ENCODE peak calls at places on chromosomes 11 and 22, in seven cellular contexts. Z, B, I, O, W, M and R are unnamed samples.

GRCh38 chr11:117750357-117750756 is 46.7 kb downstream of the DSCAML1 start:
- DNase-seq in O (no peak), W (no peak), M (no peak), I (no peak), Z (no peak), B (peak), R (no peak)

GRCh38 chr11:13881176-13881680 is 81.3 kb upstream of the SPON1 start:
- DNase-seq in Z (no peak), O (no peak), M (no peak), I (no peak), W (no peak), B (no peak), R (no peak)

GRCh38 chr11:5605849-5606248 is 9.4 kb downstream of the TRIM6 start:
- DNase-seq in Z (no peak), I (no peak), W (peak), O (no peak), M (peak), B (no peak), R (no peak)

GRCh38 chr11:93476796-93477195 is 66.4 kb downstream of the SMCO4 start:
- DNase-seq in M (no peak), O (no peak), W (no peak), Z (no peak), B (no peak), I (no peak), R (no peak)

GRCh38 chr11:12259956-12260355 is 117.4 kb upstream of the PARVA start:
- DNase-seq in M (no peak), B (no peak), I (no peak), O (no peak), W (no peak), Z (no peak), R (no peak)

GRCh38 chr11:9849384-9849783 is 185.5 kb downstream of the SWAP70 start:
- DNase-seq in Z (no peak), M (no peak), I (no peak), O (no peak), W (no peak), B (no peak), R (peak)

GRCh38 chr22:36246718-36247117 is 6.2 kb upstream of the APOL1 start:
- DNase-seq in B (no peak), O (no peak), Z (no peak), I (no peak), M (no peak), W (no peak), R (no peak)

GRCh38 chr11:73944085-73944484 is 6.7 kb upstream of the DNAJB13 start:
- DNase-seq in M (no peak), O (no peak), B (no peak), Z (no peak), I (no peak), W (no peak), R (no peak)

GRCh38 chr11:132563050-132563449 is 969.3 kb downstream of the OPCML start:
- DNase-seq in O (no peak), M (no peak), B (no peak), W (no peak), Z (no peak), I (no peak), R (no peak)

GRCh38 chr22:35111244-35111643 is 45.3 kb downstream of the ISX start:
- DNase-seq in M (no peak), Z (no peak), I (no peak), O (no peak), W (no peak), B (no peak), R (no peak)

GRCh38 chr11:2988361-2988762 is 3.8 kb downstream of the NAP1L4 start:
- DNase-seq in I (no peak), O (peak), W (no peak), Z (no peak), B (no peak), M (no peak), R (no peak)

GRCh38 chr11:2990617-2991476 is 1.3 kb downstream of the NAP1L4 start:
- DNase-seq in B (peak), I (no peak), W (peak), Z (no peak), O (peak), M (no peak), R (peak)

GRCh38 chr11:2988996-2989395 is 3.1 kb downstream of the NAP1L4 start:
- DNase-seq in M (no peak), W (no peak), I (no peak), B (no peak), O (peak), Z (no peak), R (no peak)

GRCh38 chr11:2989551-2989950 is 2.6 kb downstream of the NAP1L4 start:
- DNase-seq in O (peak), W (no peak), M (no peak), Z (no peak), I (no peak), B (no peak), R (no peak)

GRCh38 chr11:2987881-2988280 is 4.2 kb downstream of the NAP1L4 start:
- DNase-seq in Z (no peak), W (no peak), B (no peak), O (peak), I (no peak), M (no peak), R (no peak)
- H3K4me3 ChIP-seq in Z (no peak), W (no peak), B (no peak), O (peak), I (peak), M (no peak), R (peak)

DNA sequence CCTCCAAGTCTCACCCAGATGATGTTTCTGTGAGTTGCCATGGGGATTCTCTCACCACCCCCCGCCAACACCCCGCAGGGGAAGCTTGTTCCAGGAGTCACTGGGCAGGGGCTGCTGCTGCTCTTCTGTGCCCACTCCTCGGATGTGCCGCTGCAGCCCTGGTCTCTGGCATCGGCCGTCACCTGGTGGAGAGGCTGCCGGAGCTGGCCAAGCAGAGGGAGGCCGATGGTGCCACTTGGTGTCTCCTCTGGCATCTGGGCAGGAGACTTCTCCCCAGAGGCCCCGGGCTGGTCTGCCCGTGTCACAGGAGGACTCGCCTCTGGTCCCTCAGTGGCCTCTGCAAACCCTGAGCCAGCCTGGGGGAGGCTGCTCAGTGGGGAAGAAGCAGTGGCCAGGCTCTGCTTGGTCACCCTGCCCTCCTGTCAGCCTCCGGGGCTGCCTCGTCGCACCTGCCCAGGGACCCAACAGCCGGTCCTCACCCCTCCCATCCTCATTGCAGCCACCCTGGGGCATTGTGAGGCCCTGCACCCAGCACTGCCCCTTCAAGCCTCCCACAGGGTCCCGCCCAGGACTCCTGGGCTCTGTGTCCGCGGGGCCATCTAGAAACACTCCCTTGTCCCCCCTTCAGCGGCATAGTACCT is 420 bp upstream of the ADORA2A start:
- DNase-seq in O (no peak), B (no peak), M (no peak), W (peak), I (no peak), Z (no peak), R (no peak)
- H3K4me3 ChIP-seq in O (peak), B (peak), M (no peak), W (peak), I (no peak), Z (no peak), R (no peak)

DNA sequence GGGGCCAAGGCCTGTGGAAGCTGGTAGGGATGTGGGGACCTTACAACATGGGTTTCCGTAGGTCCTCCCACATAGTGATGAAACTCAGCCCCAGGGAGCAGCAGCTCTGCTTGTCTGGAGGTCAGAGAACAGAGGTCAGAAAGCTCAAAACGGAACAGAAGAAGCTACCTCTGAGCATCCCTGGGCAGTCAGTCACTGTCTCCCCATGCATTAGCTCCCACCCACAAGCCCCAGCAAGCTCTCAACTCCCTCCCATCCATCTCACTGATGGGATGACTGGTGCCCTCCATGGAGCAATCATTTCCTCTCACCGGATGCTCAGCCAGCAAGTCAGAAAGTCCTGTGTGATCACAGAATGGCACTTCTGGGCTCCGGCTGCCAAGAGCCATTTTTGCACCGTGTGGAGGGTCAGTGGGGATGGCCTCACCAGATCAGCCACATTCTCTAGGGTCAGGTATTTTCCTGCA is 1.9 kb downstream of the TPP1 start:
- DNase-seq in O (no peak), W (no peak), M (no peak), B (no peak), Z (no peak), I (no peak), R (peak)
- H3K4me3 ChIP-seq in O (no peak), W (no peak), M (peak), B (peak), Z (no peak), I (peak), R (peak)

GRCh38 chr11:120098503-120099054 is 39.3 kb downstream of the TRIM29 start:
- DNase-seq in W (no peak), B (no peak), I (peak), Z (no peak), O (no peak), M (no peak), R (no peak)

GRCh38 chr11:120096326-120096725 is 41.6 kb downstream of the TRIM29 start:
- DNase-seq in M (no peak), Z (no peak), O (no peak), I (peak), W (no peak), B (no peak), R (no peak)

GRCh38 chr11:120095516-120095915 is 42.4 kb downstream of the TRIM29 start:
- DNase-seq in W (no peak), Z (no peak), B (no peak), I (no peak), M (no peak), O (no peak), R (no peak)

GRCh38 chr11:120097721-120098385 is 40.1 kb downstream of the TRIM29 start:
- DNase-seq in I (peak), B (no peak), O (no peak), M (no peak), W (no peak), Z (no peak), R (no peak)

GRCh38 chr11:120096756-120097191 is 41.1 kb downstream of the TRIM29 start:
- DNase-seq in M (no peak), O (no peak), W (no peak), Z (no peak), B (no peak), I (peak), R (no peak)
- H3K4me3 ChIP-seq in M (no peak), O (no peak), W (no peak), Z (no peak), B (no peak), I (no peak), R (no peak)

GRCh38 chr11:128902515-128903066 is 11.4 kb downstream of the KCNJ5 start:
- DNase-seq in W (no peak), Z (no peak), I (no peak), B (no peak), O (no peak), M (no peak), R (no peak)
- H3K4me3 ChIP-seq in W (no peak), Z (no peak), I (no peak), B (no peak), O (no peak), M (no peak), R (no peak)

DNA sequence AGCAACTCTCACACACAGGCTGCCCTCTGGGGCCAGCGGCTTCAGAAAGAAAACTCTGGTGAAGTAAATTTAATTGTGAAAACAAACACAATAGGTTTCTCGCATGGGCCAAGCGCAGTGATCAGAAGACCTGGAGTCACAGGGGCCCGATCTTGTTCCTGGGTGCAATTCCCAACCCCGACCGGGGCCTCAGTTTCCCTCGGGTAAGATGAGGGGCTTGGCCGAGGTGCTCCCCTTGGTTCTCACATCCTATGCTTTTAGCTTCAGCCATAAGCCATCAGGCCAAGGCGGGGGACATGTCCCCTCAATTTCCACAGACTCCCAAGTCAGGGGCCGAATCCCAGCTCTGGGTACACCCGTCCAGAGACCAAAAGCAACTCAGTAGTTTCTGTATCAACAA is 11.5 kb downstream of the PHF21B start:
- DNase-seq in Z (no peak), B (no peak), I (no peak), W (no peak), M (no peak), O (no peak), R (no peak)
- H3K4me3 ChIP-seq in Z (no peak), B (no peak), I (no peak), W (no peak), M (no peak), O (no peak), R (no peak)